ENCODE peak calls at places on chromosome 1, in nine cellular contexts. One of them, this sample, is unnamed.
A peak's percentile ranks its signal among the peaks of the same experiment; 100 is the strongest.

GRCh38 chr1:48848035-48848434 is 71.3 kb upstream of the BEND5 start:
- DNase-seq in anterior cingulate cortex: no peak
- DNase-seq in T47D: no peak
- DNase-seq in cardiac fibroblast: no peak
- DNase-seq in astrocyte of the spinal cord: no peak
- DNase-seq in stimulated activated CD8-positive, alpha-beta memory T cell treated with anti-CD3 and anti-CD28 coated beads, Interleukin-15, amount 100 ng/mL, for 48 hours: no peak
- DNase-seq in activated naive CD4-positive, alpha-beta T cell: no peak
- DNase-seq in heart left ventricle: no peak
- DNase-seq in HEK293T: no peak
- DNase-seq in this sample: no peak

GRCh38 chr1:235670157-235670776 is 20.7 kb upstream of the GNG4 start:
- DNase-seq in anterior cingulate cortex: no peak
- DNase-seq in T47D: no peak
- DNase-seq in cardiac fibroblast: peak; percentile 14
- DNase-seq in astrocyte of the spinal cord: peak; percentile 11
- DNase-seq in stimulated activated CD8-positive, alpha-beta memory T cell treated with anti-CD3 and anti-CD28 coated beads, Interleukin-15, amount 100 ng/mL, for 48 hours: no peak
- DNase-seq in activated naive CD4-positive, alpha-beta T cell: no peak
- DNase-seq in heart left ventricle: no peak
- DNase-seq in HEK293T: no peak
- DNase-seq in this sample: no peak

GRCh38 chr1:20386682-20387081 is 96.0 kb downstream of the VWA5B1 start:
- DNase-seq in anterior cingulate cortex: peak; percentile 51
- DNase-seq in T47D: no peak
- DNase-seq in cardiac fibroblast: no peak
- DNase-seq in astrocyte of the spinal cord: no peak
- DNase-seq in stimulated activated CD8-positive, alpha-beta memory T cell treated with anti-CD3 and anti-CD28 coated beads, Interleukin-15, amount 100 ng/mL, for 48 hours: no peak
- DNase-seq in activated naive CD4-positive, alpha-beta T cell: no peak
- DNase-seq in heart left ventricle: no peak
- DNase-seq in HEK293T: no peak
- DNase-seq in this sample: peak; percentile 31

GRCh38 chr1:15923241-15923640 is 52.7 kb downstream of the ZBTB17 start:
- DNase-seq in anterior cingulate cortex: no peak
- DNase-seq in T47D: no peak
- DNase-seq in cardiac fibroblast: peak; percentile 86
- DNase-seq in astrocyte of the spinal cord: peak; percentile 71
- DNase-seq in stimulated activated CD8-positive, alpha-beta memory T cell treated with anti-CD3 and anti-CD28 coated beads, Interleukin-15, amount 100 ng/mL, for 48 hours: no peak
- DNase-seq in activated naive CD4-positive, alpha-beta T cell: no peak
- DNase-seq in heart left ventricle: no peak
- DNase-seq in HEK293T: no peak
- DNase-seq in this sample: no peak

GRCh38 chr1:92065042-92065441 is 10.2 kb downstream of the SETSIP start:
- DNase-seq in anterior cingulate cortex: no peak
- DNase-seq in T47D: peak; percentile 16
- DNase-seq in cardiac fibroblast: no peak
- DNase-seq in astrocyte of the spinal cord: no peak
- DNase-seq in stimulated activated CD8-positive, alpha-beta memory T cell treated with anti-CD3 and anti-CD28 coated beads, Interleukin-15, amount 100 ng/mL, for 48 hours: no peak
- DNase-seq in activated naive CD4-positive, alpha-beta T cell: no peak
- DNase-seq in heart left ventricle: no peak
- DNase-seq in HEK293T: peak; percentile 30
- DNase-seq in this sample: no peak

GRCh38 chr1:113035086-113035485 is 37.9 kb upstream of the LRIG2 start:
- DNase-seq in anterior cingulate cortex: no peak
- DNase-seq in T47D: no peak
- DNase-seq in cardiac fibroblast: no peak
- DNase-seq in astrocyte of the spinal cord: no peak
- DNase-seq in stimulated activated CD8-positive, alpha-beta memory T cell treated with anti-CD3 and anti-CD28 coated beads, Interleukin-15, amount 100 ng/mL, for 48 hours: no peak
- DNase-seq in activated naive CD4-positive, alpha-beta T cell: no peak
- DNase-seq in heart left ventricle: no peak
- DNase-seq in HEK293T: no peak
- DNase-seq in this sample: no peak

GRCh38 chr1:195934839-195935557 is 673.2 kb downstream of the KCNT2 start:
- DNase-seq in anterior cingulate cortex: no peak
- DNase-seq in T47D: no peak
- DNase-seq in cardiac fibroblast: no peak
- DNase-seq in astrocyte of the spinal cord: no peak
- DNase-seq in stimulated activated CD8-positive, alpha-beta memory T cell treated with anti-CD3 and anti-CD28 coated beads, Interleukin-15, amount 100 ng/mL, for 48 hours: no peak
- DNase-seq in activated naive CD4-positive, alpha-beta T cell: no peak
- DNase-seq in heart left ventricle: no peak
- DNase-seq in HEK293T: no peak
- DNase-seq in this sample: no peak

GRCh38 chr1:155127105-155127671 is 488 bp upstream of the EFNA1 start:
- DNase-seq in anterior cingulate cortex: peak; percentile 63
- DNase-seq in T47D: peak; percentile 95
- DNase-seq in cardiac fibroblast: peak; percentile 75
- DNase-seq in astrocyte of the spinal cord: peak; percentile 39
- DNase-seq in stimulated activated CD8-positive, alpha-beta memory T cell treated with anti-CD3 and anti-CD28 coated beads, Interleukin-15, amount 100 ng/mL, for 48 hours: no peak
- DNase-seq in activated naive CD4-positive, alpha-beta T cell: no peak
- DNase-seq in heart left ventricle: no peak
- DNase-seq in HEK293T: peak; percentile 50
- DNase-seq in this sample: peak; percentile 98

GRCh38 chr1:14840374-14840773 is 241.9 kb downstream of the KAZN start:
- DNase-seq in anterior cingulate cortex: no peak
- DNase-seq in T47D: no peak
- DNase-seq in cardiac fibroblast: no peak
- DNase-seq in astrocyte of the spinal cord: no peak
- DNase-seq in stimulated activated CD8-positive, alpha-beta memory T cell treated with anti-CD3 and anti-CD28 coated beads, Interleukin-15, amount 100 ng/mL, for 48 hours: no peak
- DNase-seq in activated naive CD4-positive, alpha-beta T cell: no peak
- DNase-seq in heart left ventricle: no peak
- DNase-seq in HEK293T: no peak
- DNase-seq in this sample: no peak

GRCh38 chr1:2459757-2460156 is 16.3 kb upstream of the PLCH2 start:
- DNase-seq in anterior cingulate cortex: peak; percentile 55
- DNase-seq in T47D: no peak
- DNase-seq in cardiac fibroblast: peak; percentile 44
- DNase-seq in astrocyte of the spinal cord: peak; percentile 30
- DNase-seq in stimulated activated CD8-positive, alpha-beta memory T cell treated with anti-CD3 and anti-CD28 coated beads, Interleukin-15, amount 100 ng/mL, for 48 hours: no peak
- DNase-seq in activated naive CD4-positive, alpha-beta T cell: no peak
- DNase-seq in heart left ventricle: no peak
- DNase-seq in HEK293T: no peak
- DNase-seq in this sample: peak; percentile 90

GRCh38 chr1:27429029-27429425 is 36.6 kb downstream of the GPR3 start:
- DNase-seq in anterior cingulate cortex: no peak
- DNase-seq in T47D: no peak
- DNase-seq in cardiac fibroblast: no peak
- DNase-seq in astrocyte of the spinal cord: no peak
- DNase-seq in stimulated activated CD8-positive, alpha-beta memory T cell treated with anti-CD3 and anti-CD28 coated beads, Interleukin-15, amount 100 ng/mL, for 48 hours: no peak
- DNase-seq in activated naive CD4-positive, alpha-beta T cell: no peak
- DNase-seq in heart left ventricle: no peak
- DNase-seq in HEK293T: no peak
- DNase-seq in this sample: no peak

GRCh38 chr1:111716371-111716770 is 22.8 kb downstream of the INKA2 start:
- DNase-seq in anterior cingulate cortex: no peak
- DNase-seq in T47D: no peak
- DNase-seq in cardiac fibroblast: no peak
- DNase-seq in astrocyte of the spinal cord: no peak
- DNase-seq in stimulated activated CD8-positive, alpha-beta memory T cell treated with anti-CD3 and anti-CD28 coated beads, Interleukin-15, amount 100 ng/mL, for 48 hours: no peak
- DNase-seq in activated naive CD4-positive, alpha-beta T cell: no peak
- DNase-seq in heart left ventricle: no peak
- DNase-seq in HEK293T: no peak
- DNase-seq in this sample: no peak

GRCh38 chr1:226736001-226736907 is 2.8 kb downstream of the ITPKB start:
- DNase-seq in anterior cingulate cortex: peak; percentile 30
- DNase-seq in T47D: no peak
- DNase-seq in cardiac fibroblast: no peak
- DNase-seq in astrocyte of the spinal cord: peak; percentile 25
- DNase-seq in stimulated activated CD8-positive, alpha-beta memory T cell treated with anti-CD3 and anti-CD28 coated beads, Interleukin-15, amount 100 ng/mL, for 48 hours: no peak
- DNase-seq in activated naive CD4-positive, alpha-beta T cell: no peak
- DNase-seq in heart left ventricle: peak; percentile 75
- DNase-seq in HEK293T: no peak
- DNase-seq in this sample: peak; percentile 71

GRCh38 chr1:24776821-24777220 is 31.6 kb downstream of the CLIC4 start:
- DNase-seq in anterior cingulate cortex: no peak
- DNase-seq in T47D: no peak
- DNase-seq in cardiac fibroblast: no peak
- DNase-seq in astrocyte of the spinal cord: no peak
- DNase-seq in stimulated activated CD8-positive, alpha-beta memory T cell treated with anti-CD3 and anti-CD28 coated beads, Interleukin-15, amount 100 ng/mL, for 48 hours: no peak
- DNase-seq in activated naive CD4-positive, alpha-beta T cell: no peak
- DNase-seq in heart left ventricle: no peak
- DNase-seq in HEK293T: no peak
- DNase-seq in this sample: no peak

GRCh38 chr1:225891229-225891972 is 2.5 kb upstream of the LEFTY1 start:
- DNase-seq in anterior cingulate cortex: no peak
- DNase-seq in T47D: peak; percentile 55
- DNase-seq in cardiac fibroblast: no peak
- DNase-seq in astrocyte of the spinal cord: no peak
- DNase-seq in stimulated activated CD8-positive, alpha-beta memory T cell treated with anti-CD3 and anti-CD28 coated beads, Interleukin-15, amount 100 ng/mL, for 48 hours: no peak
- DNase-seq in activated naive CD4-positive, alpha-beta T cell: no peak
- DNase-seq in heart left ventricle: no peak
- DNase-seq in HEK293T: no peak
- DNase-seq in this sample: no peak

GRCh38 chr1:223504741-223505140 is 111.5 kb downstream of the CCDC185 start:
- DNase-seq in anterior cingulate cortex: no peak
- DNase-seq in T47D: no peak
- DNase-seq in cardiac fibroblast: peak; percentile 87
- DNase-seq in astrocyte of the spinal cord: peak; percentile 88
- DNase-seq in stimulated activated CD8-positive, alpha-beta memory T cell treated with anti-CD3 and anti-CD28 coated beads, Interleukin-15, amount 100 ng/mL, for 48 hours: no peak
- DNase-seq in activated naive CD4-positive, alpha-beta T cell: no peak
- DNase-seq in heart left ventricle: no peak
- DNase-seq in HEK293T: no peak
- DNase-seq in this sample: peak; percentile 2

GRCh38 chr1:242523968-242524570 is 428 bp downstream of the PLD5 start:
- DNase-seq in anterior cingulate cortex: peak; percentile 48
- DNase-seq in T47D: no peak
- DNase-seq in cardiac fibroblast: peak; percentile 2
- DNase-seq in astrocyte of the spinal cord: peak; percentile 23
- DNase-seq in stimulated activated CD8-positive, alpha-beta memory T cell treated with anti-CD3 and anti-CD28 coated beads, Interleukin-15, amount 100 ng/mL, for 48 hours: no peak
- DNase-seq in activated naive CD4-positive, alpha-beta T cell: no peak
- DNase-seq in heart left ventricle: peak; percentile 61
- DNase-seq in HEK293T: peak; percentile 77
- DNase-seq in this sample: peak; percentile 70